ENCODE peak calls at places on chromosomes 16 and 17, in four cellular contexts. One of them, this sample, is unnamed.

GRCh38 chr17:70774339-70775110 is 605.2 kb downstream of the KCNJ2 start:
- DNase-seq in lower lobe of right lung: no peak
- DNase-seq in sigmoid colon: no peak
- DNase-seq in cardiac fibroblast: no peak
- DNase-seq in this sample: no peak

GRCh38 chr16:88747588-88748301 is 37.3 kb downstream of the PIEZO1 start:
- DNase-seq in cardiac fibroblast: peak
- DNase-seq in lower lobe of right lung: no peak
- DNase-seq in sigmoid colon: no peak
- DNase-seq in this sample: no peak

GRCh38 chr16:86834451-86835035 is 256.2 kb downstream of the FOXL1 start:
- DNase-seq in cardiac fibroblast: peak
- DNase-seq in sigmoid colon: peak
- DNase-seq in lower lobe of right lung: no peak
- DNase-seq in this sample: peak

GRCh38 chr16:51762081-51762995 is 611.3 kb upstream of the SALL1 start:
- DNase-seq in lower lobe of right lung: peak
- DNase-seq in sigmoid colon: peak
- DNase-seq in cardiac fibroblast: peak
- DNase-seq in this sample: peak

GRCh38 chr17:63086483-63087185 is 120.6 kb downstream of the TANC2 start:
- DNase-seq in lower lobe of right lung: no peak
- DNase-seq in sigmoid colon: no peak
- DNase-seq in cardiac fibroblast: no peak
- DNase-seq in this sample: no peak

GRCh38 chr16:67199011-67199807 is at the start of gene ELMO3:
- DNase-seq in lower lobe of right lung: peak
- DNase-seq in cardiac fibroblast: no peak
- DNase-seq in sigmoid colon: no peak
- DNase-seq in this sample: no peak

GRCh38 chr16:84220851-84221250 is 19.0 kb downstream of the KCNG4 start:
- DNase-seq in sigmoid colon: no peak
- DNase-seq in lower lobe of right lung: no peak
- DNase-seq in cardiac fibroblast: peak
- DNase-seq in this sample: peak

GRCh38 chr17:7745748-7746470 is 28.4 kb downstream of the DNAH2 start:
- DNase-seq in sigmoid colon: no peak
- DNase-seq in lower lobe of right lung: no peak
- DNase-seq in cardiac fibroblast: peak
- DNase-seq in this sample: peak

GRCh38 chr16:12535535-12536411 is 267.9 kb downstream of the CPPED1 start:
- DNase-seq in lower lobe of right lung: no peak
- DNase-seq in sigmoid colon: no peak
- DNase-seq in cardiac fibroblast: no peak
- DNase-seq in this sample: no peak

GRCh38 chr16:15652293-15653001 is 2.4 kb downstream of the NDE1 start:
- DNase-seq in cardiac fibroblast: no peak
- DNase-seq in sigmoid colon: no peak
- DNase-seq in lower lobe of right lung: no peak
- DNase-seq in this sample: no peak

GRCh38 chr16:15650698-15651161 is 685 bp downstream of the NDE1 start:
- DNase-seq in lower lobe of right lung: peak
- DNase-seq in cardiac fibroblast: peak
- DNase-seq in sigmoid colon: no peak
- DNase-seq in this sample: no peak

GRCh38 chr16:15648135-15648730 is 1.8 kb upstream of the NDE1 start:
- DNase-seq in cardiac fibroblast: peak
- DNase-seq in lower lobe of right lung: no peak
- DNase-seq in sigmoid colon: no peak
- DNase-seq in this sample: peak

GRCh38 chr16:15649727-15650018 is 372 bp upstream of the NDE1 start:
- DNase-seq in sigmoid colon: no peak
- DNase-seq in lower lobe of right lung: no peak
- DNase-seq in cardiac fibroblast: peak
- DNase-seq in this sample: no peak

GRCh38 chr16:15650019-15650697 is at the start of gene NDE1:
- DNase-seq in sigmoid colon: peak
- DNase-seq in lower lobe of right lung: peak
- DNase-seq in cardiac fibroblast: peak
- DNase-seq in this sample: peak
- H3K4me3 ChIP-seq in sigmoid colon: peak
- H3K4me3 ChIP-seq in lower lobe of right lung: peak
- H3K4me3 ChIP-seq in cardiac fibroblast: peak
- H3K4me3 ChIP-seq in this sample: peak

GRCh38 chr16:19522369-19523159 is 666 bp upstream of the GDE1 start:
- DNase-seq in sigmoid colon: no peak
- DNase-seq in cardiac fibroblast: no peak
- DNase-seq in lower lobe of right lung: no peak
- DNase-seq in this sample: no peak

GRCh38 chr16:19523184-19523558 is 571 bp upstream of the CCP110 start:
- DNase-seq in cardiac fibroblast: no peak
- DNase-seq in sigmoid colon: no peak
- DNase-seq in lower lobe of right lung: peak
- DNase-seq in this sample: no peak

GRCh38 chr16:19523559-19524355 is at the start of gene CCP110:
- DNase-seq in sigmoid colon: peak
- DNase-seq in lower lobe of right lung: peak
- DNase-seq in cardiac fibroblast: peak
- DNase-seq in this sample: peak

GRCh38 chr16:19520861-19521331 is 1.0 kb downstream of the GDE1 start:
- DNase-seq in lower lobe of right lung: peak
- DNase-seq in sigmoid colon: no peak
- DNase-seq in cardiac fibroblast: no peak
- DNase-seq in this sample: no peak

DNA sequence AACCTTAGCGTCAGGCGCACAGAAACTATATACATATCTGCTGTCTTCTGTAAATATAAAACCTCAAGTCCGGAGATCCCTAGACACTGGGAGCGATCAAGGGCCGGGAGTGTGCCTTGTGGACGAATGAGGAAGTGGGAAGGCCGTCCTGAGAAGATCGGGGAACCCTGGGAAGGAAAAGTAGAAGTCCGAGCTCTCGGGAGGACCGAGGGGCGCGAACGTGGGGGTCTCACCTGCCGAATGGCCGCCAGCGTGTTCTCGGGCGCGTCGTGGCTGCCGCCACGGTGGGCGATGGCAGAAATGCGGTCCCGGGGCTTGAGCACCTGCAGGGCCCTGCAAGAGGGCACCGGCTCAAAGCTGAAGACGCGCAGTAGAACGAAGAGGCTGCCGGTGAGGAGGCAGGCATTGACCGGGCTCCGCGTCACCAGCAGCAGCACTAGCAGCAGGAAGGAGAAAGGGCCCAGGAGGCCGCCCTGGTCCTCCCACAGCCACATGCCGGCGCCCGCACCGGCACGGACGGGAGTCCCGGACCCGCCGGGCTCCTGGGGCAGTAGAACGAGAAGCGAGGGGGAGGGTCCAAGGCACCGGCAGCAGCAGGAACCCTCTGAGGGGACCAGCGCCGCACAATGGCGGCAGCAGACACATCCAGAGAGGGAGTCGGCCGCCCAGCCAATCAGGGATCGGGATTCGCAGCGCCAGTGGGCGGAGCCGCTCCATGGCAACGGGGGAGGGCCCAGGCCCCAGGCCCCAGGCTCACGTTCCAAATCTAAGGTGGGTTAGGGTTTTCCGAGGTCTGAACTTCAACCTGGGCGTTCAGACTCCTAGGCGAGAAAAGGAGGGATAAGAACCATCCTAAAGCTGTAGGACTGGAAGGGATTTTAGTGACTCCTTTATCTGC is at the start of gene GDE1:
- DNase-seq in cardiac fibroblast: peak
- DNase-seq in sigmoid colon: peak
- DNase-seq in lower lobe of right lung: peak
- DNase-seq in this sample: peak
- TF ChIP-seq CTCF in cardiac fibroblast: peak
- TF ChIP-seq CTCF in sigmoid colon: no peak
- TF ChIP-seq CTCF in lower lobe of right lung: peak
- TF ChIP-seq CTCF in this sample: peak

DNA sequence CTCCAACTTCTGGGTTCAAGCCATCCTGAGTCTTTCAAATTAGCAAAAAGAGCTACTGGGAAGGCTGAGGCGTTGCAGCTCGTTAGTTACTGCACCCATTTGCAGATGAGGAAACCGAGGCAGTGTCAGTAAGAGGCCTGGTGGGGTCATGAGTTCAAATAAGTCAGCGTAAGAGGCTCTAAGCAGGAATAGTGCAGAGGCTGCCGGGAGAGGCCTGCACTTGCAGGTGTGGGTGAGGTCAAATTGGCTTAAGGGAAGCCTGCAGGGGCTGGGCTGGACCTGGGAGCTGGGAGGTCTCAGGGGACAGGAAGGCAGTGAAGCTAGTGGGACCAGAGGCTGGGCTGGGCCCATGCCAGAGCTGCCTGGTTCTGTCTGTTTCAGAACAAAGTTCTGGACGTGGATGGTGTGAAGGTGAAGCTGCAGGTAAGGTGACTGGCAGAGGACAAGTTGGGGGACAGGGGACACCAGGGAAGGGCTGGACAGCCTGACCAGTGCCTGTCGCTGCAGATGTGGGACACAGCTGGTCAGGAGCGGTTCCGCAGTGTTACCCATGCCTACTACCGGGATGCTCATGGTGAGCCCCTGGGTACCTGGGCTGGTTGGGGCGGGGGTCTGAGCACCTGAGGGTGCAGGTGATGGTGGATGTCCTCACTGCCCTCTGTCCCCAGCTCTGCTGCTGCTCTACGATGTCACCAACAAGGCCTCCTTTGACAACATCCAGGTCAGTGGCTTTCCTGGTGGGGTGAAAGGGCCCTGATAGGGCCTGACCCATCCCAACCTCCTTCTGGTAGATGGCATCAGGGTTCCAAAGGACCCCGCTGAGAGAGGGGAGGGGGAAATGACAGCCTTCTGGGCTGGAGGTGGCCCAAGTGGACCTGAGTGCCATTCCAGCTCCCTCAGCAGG is 3.0 kb downstream of the RAB26 start:
- DNase-seq in sigmoid colon: no peak
- DNase-seq in lower lobe of right lung: no peak
- DNase-seq in cardiac fibroblast: peak
- DNase-seq in this sample: no peak
- H3K4me3 ChIP-seq in sigmoid colon: no peak
- H3K4me3 ChIP-seq in lower lobe of right lung: peak
- H3K4me3 ChIP-seq in cardiac fibroblast: peak
- H3K4me3 ChIP-seq in this sample: peak

GRCh38 chr17:42402121-42402516 is 13.9 kb upstream of the STAT3 start:
- DNase-seq in cardiac fibroblast: no peak
- DNase-seq in sigmoid colon: no peak
- DNase-seq in lower lobe of right lung: no peak
- DNase-seq in this sample: no peak

GRCh38 chr17:42404326-42405055 is 16.2 kb upstream of the STAT3 start:
- DNase-seq in lower lobe of right lung: no peak
- DNase-seq in sigmoid colon: no peak
- DNase-seq in cardiac fibroblast: no peak
- DNase-seq in this sample: no peak

GRCh38 chr17:42405076-42405475 is 16.8 kb upstream of the STAT3 start:
- DNase-seq in cardiac fibroblast: no peak
- DNase-seq in sigmoid colon: no peak
- DNase-seq in lower lobe of right lung: no peak
- DNase-seq in this sample: no peak

GRCh38 chr17:42405963-42406495 is 17.0 kb downstream of the CAVIN1 start:
- DNase-seq in sigmoid colon: peak
- DNase-seq in lower lobe of right lung: peak
- DNase-seq in cardiac fibroblast: peak
- DNase-seq in this sample: peak

GRCh38 chr17:42403150-42403549 is 14.9 kb upstream of the STAT3 start:
- DNase-seq in lower lobe of right lung: no peak
- DNase-seq in cardiac fibroblast: no peak
- DNase-seq in sigmoid colon: no peak
- DNase-seq in this sample: no peak
- TF ChIP-seq CTCF in lower lobe of right lung: no peak
- TF ChIP-seq CTCF in cardiac fibroblast: no peak
- TF ChIP-seq CTCF in sigmoid colon: no peak
- TF ChIP-seq CTCF in this sample: no peak

GRCh38 chr16:62034236-62035114 is 1.8 kb downstream of the CDH8 start:
- DNase-seq in lower lobe of right lung: no peak
- DNase-seq in sigmoid colon: no peak
- DNase-seq in cardiac fibroblast: no peak
- DNase-seq in this sample: no peak

GRCh38 chr16:62036101-62036806 is at the start of gene CDH8:
- DNase-seq in sigmoid colon: no peak
- DNase-seq in lower lobe of right lung: peak
- DNase-seq in cardiac fibroblast: peak
- DNase-seq in this sample: peak

GRCh38 chr16:62036807-62037135 is 533 bp upstream of the CDH8 start:
- DNase-seq in cardiac fibroblast: no peak
- DNase-seq in sigmoid colon: no peak
- DNase-seq in lower lobe of right lung: no peak
- DNase-seq in this sample: no peak

GRCh38 chr16:62033065-62033464 is 3.2 kb downstream of the CDH8 start:
- DNase-seq in lower lobe of right lung: no peak
- DNase-seq in sigmoid colon: no peak
- DNase-seq in cardiac fibroblast: no peak
- DNase-seq in this sample: no peak

GRCh38 chr16:62035115-62036092 is 834 bp downstream of the CDH8 start:
- DNase-seq in sigmoid colon: no peak
- DNase-seq in cardiac fibroblast: peak
- DNase-seq in lower lobe of right lung: no peak
- DNase-seq in this sample: no peak
- H3K4me3 ChIP-seq in sigmoid colon: peak
- H3K4me3 ChIP-seq in cardiac fibroblast: no peak
- H3K4me3 ChIP-seq in lower lobe of right lung: peak
- H3K4me3 ChIP-seq in this sample: peak

DNA sequence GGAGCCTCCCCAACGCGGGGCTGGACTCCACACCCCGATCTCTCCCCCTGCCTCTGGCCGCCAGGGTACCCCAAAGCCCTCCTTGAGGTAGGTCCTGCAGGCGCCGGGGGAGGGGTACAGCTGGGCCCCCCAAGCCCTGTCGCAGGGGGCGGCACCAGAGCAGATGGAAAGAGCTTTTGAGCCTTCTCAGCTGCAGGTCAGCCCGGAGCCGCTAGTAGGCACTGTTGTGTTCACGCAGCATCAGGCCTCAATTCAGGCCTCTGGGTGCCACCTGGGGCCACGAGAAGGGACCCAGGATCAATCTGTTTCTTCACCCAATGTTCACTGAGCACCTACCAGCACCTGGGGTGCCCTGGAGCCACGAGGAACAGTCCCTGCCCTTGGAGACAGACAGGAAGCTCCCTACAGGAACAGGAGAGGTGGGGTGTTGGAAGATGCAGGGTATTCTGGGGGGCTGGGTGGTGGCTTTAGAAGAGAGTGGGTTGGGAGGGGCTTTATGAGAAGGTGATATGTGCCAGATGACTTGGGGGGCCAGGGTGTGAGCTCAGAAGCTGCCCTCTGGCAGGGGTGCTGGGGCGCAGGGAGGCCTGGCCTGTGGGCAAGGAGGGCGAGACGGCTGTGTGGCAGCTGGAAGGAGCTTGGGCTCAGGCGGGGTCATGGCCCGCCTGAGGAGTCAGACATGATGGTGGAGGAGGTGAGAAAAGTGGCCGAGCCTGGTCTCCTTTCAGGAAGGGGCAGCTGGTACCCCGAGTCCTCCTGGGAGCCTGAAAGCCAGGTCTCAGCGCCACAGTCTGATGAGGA is 122.0 kb upstream of the GSE1 start:
- DNase-seq in lower lobe of right lung: no peak
- DNase-seq in cardiac fibroblast: no peak
- DNase-seq in sigmoid colon: no peak
- DNase-seq in this sample: no peak
- TF ChIP-seq CTCF in lower lobe of right lung: peak
- TF ChIP-seq CTCF in cardiac fibroblast: peak
- TF ChIP-seq CTCF in sigmoid colon: no peak
- TF ChIP-seq CTCF in this sample: peak